ENCODE peak calls at places on chromosomes 11 and 22, in six cellular contexts. E, Q, G, F, U and W are unnamed samples.

GRCh38 chr11:115929618-115930129 is 425.5 kb upstream of the CADM1 start:
- ATAC-seq in G (no peak), F (no peak), Q (no peak), U (no peak), E (no peak), W (no peak)

GRCh38 chr11:107849791-107850190 is 8.8 kb downstream of the SLC35F2 start:
- ATAC-seq in Q (no peak), G (no peak), F (no peak), U (no peak), E (no peak), W (peak)

GRCh38 chr22:48171294-48171693 is 1408.8 kb downstream of the TBC1D22A start:
- ATAC-seq in F (no peak), Q (no peak), E (no peak), U (no peak), G (no peak), W (no peak)

GRCh38 chr11:45188127-45188526 is 41.7 kb downstream of the PRDM11 start:
- ATAC-seq in G (no peak), U (no peak), Q (no peak), E (no peak), F (no peak), W (no peak)

GRCh38 chr22:42315392-42315756 is 44.9 kb upstream of the TCF20 start:
- ATAC-seq in E (no peak), Q (no peak), G (no peak), U (no peak), F (no peak), W (no peak)

GRCh38 chr11:34050967-34051348 is 573 bp upstream of the CAPRIN1 start:
- ATAC-seq in E (peak), U (peak), Q (peak), F (peak), G (no peak), W (peak)

GRCh38 chr11:36446135-36446534 is 63.9 kb downstream of the TRAF6 start:
- ATAC-seq in G (no peak), F (no peak), E (no peak), Q (no peak), U (no peak), W (no peak)

GRCh38 chr11:128843198-128843766 is 23.8 kb downstream of the KCNJ1 start:
- ATAC-seq in F (no peak), Q (no peak), E (no peak), U (no peak), G (no peak), W (no peak)

GRCh38 chr11:18321622-18321990 is 334 bp downstream of the HPS5 start:
- ATAC-seq in U (peak), F (peak), Q (no peak), E (no peak), G (peak), W (peak)

GRCh38 chr11:119709638-119710346 is 19.2 kb downstream of the NECTIN1 start:
- ATAC-seq in Q (peak), U (no peak), G (no peak), E (peak), F (peak), W (peak)

GRCh38 chr11:62464655-62465054 is 45.8 kb downstream of the SCGB1A1 start:
- ATAC-seq in Q (no peak), U (no peak), F (no peak), G (no peak), E (no peak), W (no peak)

GRCh38 chr11:78941226-78941851 is 366.7 kb upstream of the NARS2 start:
- ATAC-seq in F (no peak), E (no peak), G (no peak), U (no peak), Q (no peak), W (peak)

GRCh38 chr22:46992121-46992731 is 229.8 kb downstream of the TBC1D22A start:
- ATAC-seq in G (no peak), E (no peak), U (no peak), Q (no peak), F (no peak), W (no peak)